ENCODE peak calls at places on chromosomes 1 and 21, in five cellular contexts. One of them, this sample, is unnamed. For H3K4me1 and H3K36me3, the result is how much of the 10 kb centered on the place peaks cover.

GRCh38 chr1:189606795-189607476 is 870.7 kb downstream of the BRINP3 start:
- DNase-seq in fibroblast of lung: peak
- DNase-seq in neural progenitor cell: no peak
- DNase-seq in K562: no peak
- DNase-seq in PC-9: peak
- DNase-seq in this sample: no peak

GRCh38 chr1:101605878-101606277 is 369.1 kb downstream of the S1PR1 start:
- DNase-seq in fibroblast of lung: no peak
- DNase-seq in neural progenitor cell: no peak
- DNase-seq in K562: no peak
- DNase-seq in PC-9: no peak
- DNase-seq in this sample: no peak

GRCh38 chr21:29313662-29314408 is 15.1 kb downstream of the BACH1 start:
- DNase-seq in fibroblast of lung: no peak
- DNase-seq in neural progenitor cell: no peak
- DNase-seq in K562: no peak
- DNase-seq in PC-9: no peak
- DNase-seq in this sample: no peak

GRCh38 chr1:184802739-184803492 is 48.3 kb upstream of the EDEM3 start:
- DNase-seq in fibroblast of lung: peak
- DNase-seq in neural progenitor cell: no peak
- DNase-seq in K562: no peak
- DNase-seq in PC-9: peak
- DNase-seq in this sample: no peak

GRCh38 chr1:198253668-198254067 is 96.9 kb downstream of the NEK7 start:
- DNase-seq in fibroblast of lung: peak
- DNase-seq in neural progenitor cell: peak
- DNase-seq in K562: no peak
- DNase-seq in PC-9: no peak
- DNase-seq in this sample: no peak

GRCh38 chr1:195740862-195741261 is 867.4 kb downstream of the KCNT2 start:
- DNase-seq in fibroblast of lung: no peak
- DNase-seq in neural progenitor cell: no peak
- DNase-seq in K562: no peak
- DNase-seq in PC-9: no peak
- DNase-seq in this sample: no peak

GRCh38 chr1:41003127-41003639 is 18.3 kb downstream of the SLFNL1 start:
- DNase-seq in fibroblast of lung: no peak
- DNase-seq in neural progenitor cell: no peak
- DNase-seq in K562: no peak
- DNase-seq in PC-9: no peak
- DNase-seq in this sample: no peak

GRCh38 chr1:73980324-73981040 is 217.5 kb downstream of the LRRIQ3 start:
- DNase-seq in fibroblast of lung: no peak
- DNase-seq in neural progenitor cell: peak
- DNase-seq in K562: no peak
- DNase-seq in PC-9: no peak
- DNase-seq in this sample: no peak

GRCh38 chr1:61221642-61222041 is 139.3 kb downstream of the NFIA start:
- DNase-seq in fibroblast of lung: no peak
- DNase-seq in neural progenitor cell: no peak
- DNase-seq in K562: no peak
- DNase-seq in PC-9: no peak
- DNase-seq in this sample: no peak

GRCh38 chr1:109910963-109911798 is 532 bp downstream of the CSF1 start:
- DNase-seq in fibroblast of lung: no peak
- DNase-seq in neural progenitor cell: peak
- DNase-seq in K562: peak
- DNase-seq in PC-9: no peak
- DNase-seq in this sample: peak

GRCh38 chr1:1779691-1780597 is 1.7 kb upstream of the NADK start:
- DNase-seq in fibroblast of lung: peak
- DNase-seq in neural progenitor cell: peak
- DNase-seq in K562: peak
- DNase-seq in PC-9: peak
- DNase-seq in this sample: peak

GRCh38 chr1:25748531-25749205 is 51.3 kb upstream of the SELENON start:
- DNase-seq in fibroblast of lung: no peak
- DNase-seq in neural progenitor cell: no peak
- DNase-seq in K562: no peak
- DNase-seq in PC-9: no peak
- DNase-seq in this sample: no peak

GRCh38 chr1:208101661-208102431 is 142.3 kb downstream of the PLXNA2 start:
- DNase-seq in fibroblast of lung: peak
- DNase-seq in neural progenitor cell: peak
- DNase-seq in K562: no peak
- DNase-seq in PC-9: no peak
- DNase-seq in this sample: no peak
- H3K4me1 ChIP-seq in fibroblast of lung: under half
- H3K4me1 ChIP-seq in neural progenitor cell: under half
- H3K4me1 ChIP-seq in K562: under half
- H3K4me1 ChIP-seq in PC-9: under half
- H3K4me1 ChIP-seq in this sample: under half

DNA sequence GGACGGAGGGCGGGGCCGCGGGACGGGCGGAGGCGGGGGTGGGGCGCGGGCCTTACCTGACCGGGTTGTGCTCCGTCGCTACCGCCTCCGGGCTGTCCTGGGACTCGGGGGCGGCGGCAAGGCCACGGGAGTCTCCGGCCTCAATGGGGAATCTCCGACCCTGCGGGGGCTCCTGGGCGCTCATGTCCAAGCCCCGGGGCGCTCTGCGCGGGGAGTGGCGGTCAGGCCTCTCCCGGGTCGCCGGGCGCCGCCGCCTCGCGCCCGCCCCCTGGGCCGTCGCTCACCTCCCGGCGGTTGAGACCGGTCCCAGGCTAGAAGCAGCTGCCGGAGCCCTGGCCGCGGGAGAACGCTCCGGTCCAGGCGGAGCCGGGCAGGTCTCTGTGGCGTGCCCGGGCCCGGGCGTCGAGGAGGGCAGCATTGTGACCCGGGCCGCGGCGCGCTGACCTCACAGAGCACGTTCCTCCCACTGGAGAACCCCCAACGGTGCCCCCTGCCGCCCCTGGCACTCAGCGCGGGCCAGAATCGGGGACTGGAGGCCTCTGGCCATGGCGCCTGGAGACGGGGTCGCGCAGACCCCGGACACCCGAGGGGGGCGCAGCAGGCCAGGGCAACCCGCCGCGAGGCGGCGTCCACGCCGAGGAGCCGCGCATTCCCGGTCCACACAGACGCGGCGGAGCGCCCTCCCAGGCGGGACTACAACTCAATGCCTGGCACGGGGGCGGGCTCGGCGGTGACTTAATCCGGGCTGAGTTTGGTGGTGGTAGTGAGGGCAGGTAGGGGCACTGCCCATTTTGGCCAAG is 411 bp downstream of the FAM229A start:
- DNase-seq in fibroblast of lung: peak
- DNase-seq in neural progenitor cell: peak
- DNase-seq in K562: no peak
- DNase-seq in PC-9: no peak
- DNase-seq in this sample: no peak
- TF ChIP-seq EZH2 in fibroblast of lung: no peak
- TF ChIP-seq EZH2 in neural progenitor cell: no peak
- TF ChIP-seq EZH2 in K562: no peak
- TF ChIP-seq EZH2 in PC-9: no peak
- TF ChIP-seq EZH2 in this sample: no peak

DNA sequence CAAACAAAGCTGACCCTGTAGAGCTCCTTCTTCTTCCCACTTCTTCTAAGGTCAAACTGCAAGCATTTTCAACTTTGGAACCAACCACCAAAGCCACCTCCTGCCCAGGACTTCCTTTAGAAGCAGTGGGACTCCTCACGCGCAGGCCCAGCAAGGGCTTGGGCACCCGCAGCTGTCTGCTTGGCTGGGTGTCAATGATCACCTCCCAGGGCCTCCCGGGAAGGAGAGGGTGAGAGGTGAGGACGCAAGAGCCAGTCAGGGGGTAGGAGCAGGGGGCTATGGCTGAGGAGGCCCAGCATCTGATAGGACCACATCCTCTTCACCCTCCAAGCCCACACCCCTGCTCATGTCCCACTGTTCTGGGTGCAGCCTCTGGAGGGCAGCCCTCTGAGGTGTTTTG is 10.2 kb downstream of the KLHL21 start:
- DNase-seq in fibroblast of lung: no peak
- DNase-seq in neural progenitor cell: no peak
- DNase-seq in K562: no peak
- DNase-seq in PC-9: no peak
- DNase-seq in this sample: no peak
- H3K36me3 ChIP-seq in fibroblast of lung: under half
- H3K36me3 ChIP-seq in neural progenitor cell: under half
- H3K36me3 ChIP-seq in K562: half or more
- H3K36me3 ChIP-seq in PC-9: under half
- H3K36me3 ChIP-seq in this sample: half or more

GRCh38 chr1:206693029-206693428 is 8.3 kb downstream of the MAPKAPK2 start:
- DNase-seq in fibroblast of lung: peak
- DNase-seq in neural progenitor cell: no peak
- DNase-seq in K562: peak
- DNase-seq in PC-9: no peak
- DNase-seq in this sample: no peak

GRCh38 chr1:206693592-206693991 is 8.9 kb downstream of the MAPKAPK2 start:
- DNase-seq in fibroblast of lung: peak
- DNase-seq in neural progenitor cell: no peak
- DNase-seq in K562: peak
- DNase-seq in PC-9: no peak
- DNase-seq in this sample: no peak

GRCh38 chr1:206694551-206695124 is 9.9 kb downstream of the MAPKAPK2 start:
- DNase-seq in fibroblast of lung: no peak
- DNase-seq in neural progenitor cell: peak
- DNase-seq in K562: no peak
- DNase-seq in PC-9: peak
- DNase-seq in this sample: no peak

GRCh38 chr1:206695751-206696150 is 11.0 kb downstream of the MAPKAPK2 start:
- DNase-seq in fibroblast of lung: no peak
- DNase-seq in neural progenitor cell: no peak
- DNase-seq in K562: no peak
- DNase-seq in PC-9: no peak
- DNase-seq in this sample: no peak

GRCh38 chr1:206694151-206694550 is 9.4 kb downstream of the MAPKAPK2 start:
- DNase-seq in fibroblast of lung: no peak
- DNase-seq in neural progenitor cell: no peak
- DNase-seq in K562: peak
- DNase-seq in PC-9: no peak
- DNase-seq in this sample: no peak
- H3K4me1 ChIP-seq in fibroblast of lung: under half
- H3K4me1 ChIP-seq in neural progenitor cell: under half
- H3K4me1 ChIP-seq in K562: under half
- H3K4me1 ChIP-seq in PC-9: under half
- H3K4me1 ChIP-seq in this sample: under half

GRCh38 chr21:39805983-39806382 is 61.0 kb downstream of the IGSF5 start:
- DNase-seq in fibroblast of lung: no peak
- DNase-seq in neural progenitor cell: no peak
- DNase-seq in K562: no peak
- DNase-seq in PC-9: peak
- DNase-seq in this sample: no peak

GRCh38 chr21:39804264-39804663 is 59.3 kb downstream of the IGSF5 start:
- DNase-seq in fibroblast of lung: no peak
- DNase-seq in neural progenitor cell: no peak
- DNase-seq in K562: no peak
- DNase-seq in PC-9: no peak
- DNase-seq in this sample: no peak

GRCh38 chr21:39802226-39802625 is 57.2 kb downstream of the IGSF5 start:
- DNase-seq in fibroblast of lung: no peak
- DNase-seq in neural progenitor cell: no peak
- DNase-seq in K562: no peak
- DNase-seq in PC-9: no peak
- DNase-seq in this sample: no peak

GRCh38 chr21:39799178-39799577 is 54.2 kb downstream of the IGSF5 start:
- DNase-seq in fibroblast of lung: no peak
- DNase-seq in neural progenitor cell: no peak
- DNase-seq in K562: no peak
- DNase-seq in PC-9: no peak
- DNase-seq in this sample: no peak

GRCh38 chr21:39803393-39803792 is 58.4 kb downstream of the IGSF5 start:
- DNase-seq in fibroblast of lung: no peak
- DNase-seq in neural progenitor cell: no peak
- DNase-seq in K562: no peak
- DNase-seq in PC-9: no peak
- DNase-seq in this sample: no peak
- TF ChIP-seq EZH2 in fibroblast of lung: no peak
- TF ChIP-seq EZH2 in neural progenitor cell: no peak
- TF ChIP-seq EZH2 in K562: no peak
- TF ChIP-seq EZH2 in PC-9: no peak
- TF ChIP-seq EZH2 in this sample: no peak

DNA sequence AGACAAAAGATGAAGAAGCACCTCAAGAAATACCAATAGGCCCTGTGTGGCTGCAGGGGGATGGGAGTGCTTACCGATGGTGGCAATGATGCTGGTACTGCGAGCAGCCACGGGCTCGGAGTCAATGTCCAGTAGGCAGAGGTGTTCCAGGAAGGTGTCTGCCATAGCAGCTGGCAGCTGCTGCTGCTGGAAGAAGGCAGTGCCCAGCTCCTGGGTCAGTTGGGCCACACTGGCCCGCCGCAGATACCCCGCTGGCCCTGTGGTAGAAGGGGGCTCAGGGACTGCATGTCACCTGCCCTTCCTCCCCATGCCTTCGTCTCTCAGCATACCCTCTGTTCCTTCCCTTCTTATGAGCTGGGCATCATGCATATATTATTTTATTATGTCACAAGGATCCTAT is 1.2 kb downstream of the PKLR start:
- DNase-seq in fibroblast of lung: no peak
- DNase-seq in neural progenitor cell: no peak
- DNase-seq in K562: no peak
- DNase-seq in PC-9: no peak
- DNase-seq in this sample: no peak
- H3K36me3 ChIP-seq in fibroblast of lung: under half
- H3K36me3 ChIP-seq in neural progenitor cell: under half
- H3K36me3 ChIP-seq in K562: under half
- H3K36me3 ChIP-seq in PC-9: under half
- H3K36me3 ChIP-seq in this sample: under half

GRCh38 chr1:235098991-235099390 is 29.6 kb downstream of the TOMM20 start:
- DNase-seq in fibroblast of lung: no peak
- DNase-seq in neural progenitor cell: no peak
- DNase-seq in K562: no peak
- DNase-seq in PC-9: no peak
- DNase-seq in this sample: no peak

GRCh38 chr1:235101558-235102258 is 26.9 kb downstream of the TOMM20 start:
- DNase-seq in fibroblast of lung: peak
- DNase-seq in neural progenitor cell: no peak
- DNase-seq in K562: no peak
- DNase-seq in PC-9: no peak
- DNase-seq in this sample: no peak

GRCh38 chr1:235095938-235096562 is 32.6 kb downstream of the TOMM20 start:
- DNase-seq in fibroblast of lung: no peak
- DNase-seq in neural progenitor cell: no peak
- DNase-seq in K562: no peak
- DNase-seq in PC-9: no peak
- DNase-seq in this sample: no peak

GRCh38 chr1:235100124-235100801 is 28.4 kb downstream of the TOMM20 start:
- DNase-seq in fibroblast of lung: peak
- DNase-seq in neural progenitor cell: peak
- DNase-seq in K562: no peak
- DNase-seq in PC-9: no peak
- DNase-seq in this sample: no peak

GRCh38 chr1:235098547-235098946 is 30.1 kb downstream of the TOMM20 start:
- DNase-seq in fibroblast of lung: no peak
- DNase-seq in neural progenitor cell: no peak
- DNase-seq in K562: no peak
- DNase-seq in PC-9: no peak
- DNase-seq in this sample: no peak
- H3K4me1 ChIP-seq in fibroblast of lung: under half
- H3K4me1 ChIP-seq in neural progenitor cell: under half
- H3K4me1 ChIP-seq in K562: under half
- H3K4me1 ChIP-seq in PC-9: under half
- H3K4me1 ChIP-seq in this sample: under half

GRCh38 chr1:63326106-63326472 is 3.7 kb downstream of the FOXD3 start:
- DNase-seq in fibroblast of lung: peak
- DNase-seq in neural progenitor cell: peak
- DNase-seq in K562: no peak
- DNase-seq in PC-9: no peak
- DNase-seq in this sample: no peak
- TF ChIP-seq EZH2 in fibroblast of lung: peak
- TF ChIP-seq EZH2 in neural progenitor cell: peak
- TF ChIP-seq EZH2 in K562: no peak
- TF ChIP-seq EZH2 in PC-9: no peak
- TF ChIP-seq EZH2 in this sample: no peak